ENCODE peak calls at places on chromosomes 4 and X, in four cellular contexts. X is HepG2, V is K562, C is GM12878. Q is an unnamed sample.

GRCh38 chrX:131331152-131331551 is 42.0 kb upstream of the IGSF1 start:
- DNase-seq in C (no peak), V (no peak), X (no peak), Q (no peak)

GRCh38 chr4:77501851-77502250 is 103.8 kb upstream of the CXCL13 start:
- DNase-seq in C (no peak), V (no peak), X (no peak), Q (no peak)

GRCh38 chr4:20259707-20260106 is 8.0 kb downstream of the SLIT2 start:
- DNase-seq in V (no peak), X (no peak), C (no peak), Q (no peak)

GRCh38 chr4:2261110-2261852 is 628 bp downstream of the MXD4 start:
- DNase-seq in X (no peak), V (peak; percentile 73), C (no peak), Q (peak; percentile 48)

GRCh38 chr4:2065106-2065930 is 6.2 kb downstream of the NAT8L start:
- DNase-seq in V (no peak), X (no peak), C (no peak), Q (peak; percentile 6)

GRCh38 chr4:150381671-150382427 is 200.1 kb upstream of the MAB21L2 start:
- DNase-seq in X (no peak), C (no peak), V (no peak), Q (no peak)

GRCh38 chrX:69374569-69374968 is 129.6 kb upstream of the NALF2 start:
- DNase-seq in V (no peak), C (no peak), X (no peak), Q (no peak)

GRCh38 chr4:185237185-185237584 is 27.8 kb downstream of the SNX25 start:
- DNase-seq in V (no peak), C (no peak), X (no peak), Q (no peak)

GRCh38 chr4:48653217-48654014 is 126.7 kb downstream of the FRYL start:
- DNase-seq in X (no peak), V (no peak), C (no peak), Q (no peak)

GRCh38 chr4:128335541-128335940 is 47.9 kb upstream of the PGRMC2 start:
- DNase-seq in X (no peak), C (no peak), V (no peak), Q (no peak)

GRCh38 chr4:10336471-10336870 is 120.8 kb downstream of the ZNF518B start:
- DNase-seq in C (no peak), V (no peak), X (no peak), Q (no peak)

GRCh38 chr4:121192500-121192899 is 28.4 kb upstream of the TNIP3 start:
- DNase-seq in V (no peak), C (peak; percentile 39), X (peak; percentile 16), Q (no peak)

GRCh38 chrX:70292788-70293187 is 2.9 kb downstream of the KIF4A start:
- DNase-seq in V (no peak), X (peak; percentile 3), C (no peak), Q (no peak)

GRCh38 chrX:53447441-53447840 is 13.3 kb upstream of the HSD17B10 start:
- DNase-seq in C (no peak), V (no peak), X (no peak), Q (no peak)

GRCh38 chr4:2246384-2247127 is 4.6 kb upstream of the HAUS3 start:
- DNase-seq in X (no peak), C (no peak), V (no peak), Q (no peak)

GRCh38 chrX:109281478-109282275 is 200.2 kb downstream of the GUCY2F start:
- DNase-seq in X (no peak), C (no peak), V (no peak), Q (no peak)

GRCh38 chr4:183097251-183098079 is 1.6 kb upstream of the WWC2 start:
- DNase-seq in X (no peak), V (no peak), C (no peak), Q (peak; percentile 52)

GRCh38 chrX:101163166-101163565 is 56.4 kb upstream of the DRP2 start:
- DNase-seq in C (no peak), V (no peak), X (no peak), Q (no peak)

GRCh38 chr4:106809083-106809482 is 227.0 kb downstream of the DKK2 start:
- DNase-seq in V (no peak), X (peak; percentile 19), C (no peak), Q (no peak)

GRCh38 chrX:105483011-105483410 is 262.5 kb upstream of the TEX13A start:
- DNase-seq in X (no peak), V (no peak), C (no peak), Q (no peak)

GRCh38 chr4:114180481-114180880 is 201.0 kb upstream of the ARSJ start:
- DNase-seq in V (no peak), X (peak; percentile 25), C (no peak), Q (peak; percentile 70)

GRCh38 chr4:81454498-81454897 is 17.2 kb downstream of the RASGEF1B start:
- DNase-seq in C (no peak), X (no peak), V (peak; percentile 16), Q (no peak)

GRCh38 chr4:75895744-75896314 is 6.4 kb downstream of the PPEF2 start:
- DNase-seq in V (peak; percentile 65), C (no peak), X (peak; percentile 52), Q (no peak)

GRCh38 chrX:1464282-1465131 is 11.8 kb upstream of the ASMTL start:
- DNase-seq in X (no peak), V (no peak), C (no peak), Q (no peak)

GRCh38 chr4:32830160-32830559 is 2110.0 kb downstream of the PCDH7 start:
- DNase-seq in X (no peak), C (no peak), V (no peak), Q (no peak)

GRCh38 chr4:39274503-39274902 is 91.7 kb downstream of the RFC1 start:
- DNase-seq in X (peak; percentile 77), C (no peak), V (no peak), Q (no peak)

DNA sequence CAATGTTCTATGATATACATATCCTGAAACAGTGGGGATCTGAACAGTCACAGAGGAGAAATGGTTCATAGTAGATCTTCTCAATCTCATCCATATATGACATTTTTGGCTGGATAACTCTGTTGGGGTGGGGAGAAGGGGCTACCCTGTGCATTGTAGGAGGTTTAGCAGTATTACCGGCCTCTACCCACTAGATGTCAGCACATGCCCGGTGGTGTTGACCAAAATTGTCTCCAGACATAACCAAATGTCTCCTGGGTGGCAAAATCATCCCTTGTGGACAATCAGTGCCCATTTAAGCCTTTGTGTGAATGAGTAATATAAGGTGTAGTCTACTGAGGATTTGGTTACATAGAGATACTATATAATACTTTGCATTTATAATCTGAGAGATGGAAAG is 89.9 kb downstream of the PLS3 start:
- DNase-seq in X (peak; percentile 33), C (peak; percentile 17), V (peak; percentile 10), Q (peak; percentile 59)
- TF ChIP-seq ETV6 in X (no peak), C (no peak), V (no peak), Q (no peak)

GRCh38 chr4:12691168-12691567 is 793.0 kb downstream of the RAB28 start:
- DNase-seq in V (no peak), C (no peak), X (no peak), Q (no peak)

GRCh38 chr4:12697970-12698369 is 786.2 kb downstream of the RAB28 start:
- DNase-seq in V (no peak), X (no peak), C (no peak), Q (no peak)

GRCh38 chr4:12689457-12689856 is 794.7 kb downstream of the RAB28 start:
- DNase-seq in C (no peak), X (no peak), V (no peak), Q (no peak)

DNA sequence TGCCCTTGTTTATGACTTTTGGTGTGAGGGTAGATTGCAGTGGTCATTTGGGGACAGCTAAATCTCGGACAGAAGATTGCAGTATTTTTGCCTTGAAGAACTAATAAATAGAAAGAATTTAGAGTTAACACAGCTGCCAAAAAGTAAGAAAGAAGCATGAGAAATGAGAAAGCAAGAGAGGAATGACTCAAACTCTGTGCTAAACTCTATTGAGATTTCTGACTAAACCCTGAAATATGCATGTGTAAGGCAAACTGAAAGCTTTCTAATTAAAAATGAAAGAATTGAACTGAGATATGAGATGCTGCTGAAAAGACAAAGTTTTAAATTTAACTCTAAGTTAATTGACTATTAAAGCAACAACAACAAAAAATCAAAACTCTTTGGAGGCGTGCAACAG is 791.3 kb downstream of the RAB28 start:
- DNase-seq in V (no peak), X (no peak), C (no peak), Q (no peak)
- TF ChIP-seq ETV6 in V (no peak), X (no peak), C (no peak), Q (no peak)

DNA sequence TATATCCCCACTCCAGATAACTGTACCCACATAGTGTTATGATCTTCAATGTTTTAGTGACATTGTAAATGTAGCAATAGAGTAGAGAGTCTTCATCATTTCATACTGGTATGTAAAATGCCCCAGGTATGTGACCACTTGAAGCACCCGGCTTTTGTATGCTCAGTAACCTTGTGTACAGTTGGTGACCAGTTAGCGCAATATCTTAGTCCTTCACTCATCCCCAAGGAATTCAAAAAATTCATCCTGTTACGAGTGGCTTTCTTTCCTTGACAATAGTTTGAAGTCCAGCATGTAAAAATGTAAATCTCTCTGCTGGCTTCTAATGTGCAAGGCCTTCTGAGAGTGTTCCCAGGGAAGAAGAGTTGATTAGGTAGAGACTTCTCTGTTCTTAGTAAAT is 145.6 kb downstream of the ARX start:
- DNase-seq in X (peak; percentile 70), C (no peak), V (no peak), Q (no peak)
- TF ChIP-seq ETV6 in X (no peak), C (no peak), V (no peak), Q (no peak)

DNA sequence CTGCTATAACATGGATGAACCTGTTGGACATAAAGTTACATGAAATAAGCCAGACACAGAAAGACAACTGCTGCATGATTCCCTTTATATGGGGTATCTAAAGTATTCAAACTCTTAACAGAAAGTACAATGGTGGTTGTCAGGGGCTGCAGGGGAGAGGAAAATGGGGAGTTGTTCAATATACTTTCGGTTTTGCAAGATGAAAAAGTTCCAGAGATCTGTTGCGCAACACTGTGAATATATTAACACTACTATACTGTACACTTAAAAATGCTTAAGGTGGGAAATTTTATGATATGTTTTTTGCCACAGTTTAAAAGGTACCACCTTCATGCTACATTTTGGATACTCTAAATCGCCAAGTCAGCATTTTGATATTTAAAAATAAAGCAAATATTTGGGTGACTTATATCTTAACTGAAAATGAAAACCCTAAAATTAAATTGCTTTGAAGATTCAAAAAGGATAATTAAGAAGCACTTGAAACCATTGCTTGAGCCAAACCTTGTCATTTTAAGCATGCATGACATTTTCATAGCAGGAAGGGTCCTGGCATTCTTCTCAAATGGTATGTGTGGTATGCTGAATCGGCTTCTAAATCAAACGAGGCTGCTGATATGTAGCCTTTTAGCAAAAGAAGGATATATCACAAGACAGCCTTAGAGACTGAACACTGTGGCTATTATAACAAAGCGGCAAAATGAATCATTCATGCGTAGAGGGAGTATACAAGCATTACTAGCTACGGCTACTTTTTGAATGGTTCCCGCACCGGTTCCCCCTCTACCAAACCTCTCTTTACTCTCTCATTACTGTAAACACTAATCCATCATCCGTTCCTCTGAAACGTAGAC is 607.1 kb upstream of the DIPK2B start:
- DNase-seq in C (no peak), V (no peak), X (no peak), Q (no peak)
- TF ChIP-seq ETV6 in C (no peak), V (no peak), X (no peak), Q (no peak)

DNA sequence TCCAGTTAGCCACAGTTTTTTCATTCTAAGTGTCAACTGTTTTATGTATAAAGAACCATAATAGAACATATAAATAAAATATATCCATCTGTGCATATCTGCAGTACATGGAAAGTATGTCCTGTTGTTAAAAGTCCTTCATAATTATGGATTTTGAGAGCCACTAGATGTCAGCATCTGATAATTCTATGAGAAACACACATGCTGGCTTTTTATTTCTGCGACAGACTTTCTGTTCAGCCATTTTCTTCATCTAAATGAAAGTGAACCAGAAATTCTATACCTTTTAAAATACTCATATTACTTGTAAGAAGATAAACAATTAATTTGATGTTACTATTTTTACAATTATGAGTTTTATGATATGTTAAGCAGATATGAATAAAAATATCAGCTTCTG is 251.4 kb downstream of the GPM6A start:
- DNase-seq in V (no peak), C (no peak), X (no peak), Q (no peak)
- TF ChIP-seq ETV6 in V (no peak), C (no peak), X (no peak), Q (no peak)

Q was measured in WTC11.